ENCODE peak calls at places on chromosomes 6 and 20, in four cellular contexts. K is hippocampal formation; W is SK-N-DZ; L is CD4-positive, alpha-beta T cell. R is an unnamed sample.

GRCh38 chr6:147390909-147391536 is 117.5 kb upstream of the SAMD5 start:
- DNase-seq in K (peak), W (peak), L (no peak), R (peak)

GRCh38 chr6:150549007-150549406 is 50.7 kb upstream of the PLEKHG1 start:
- DNase-seq in K (no peak), W (no peak), L (no peak), R (no peak)

GRCh38 chr20:53825282-53825681 is 231.6 kb upstream of the ZNF217 start:
- DNase-seq in K (no peak), W (no peak), L (no peak), R (no peak)

GRCh38 chr6:142254513-142254912 is 47.3 kb upstream of the ADGRG6 start:
- DNase-seq in K (no peak), W (no peak), L (no peak), R (no peak)

GRCh38 chr6:148997863-148998262 is 251.0 kb downstream of the UST start:
- DNase-seq in K (no peak), W (no peak), L (no peak), R (no peak)

GRCh38 chr6:90406142-90406794 is 109.6 kb upstream of the BACH2 start:
- DNase-seq in K (no peak), W (no peak), L (no peak), R (peak)

GRCh38 chr6:11177271-11177670 is 55.2 kb downstream of the NEDD9 start:
- DNase-seq in K (no peak), W (no peak), L (no peak), R (no peak)

GRCh38 chr6:46998436-46999017 is 43.6 kb downstream of the ADGRF1 start:
- DNase-seq in K (no peak), W (no peak), L (no peak), R (no peak)

GRCh38 chr6:47096233-47096887 is 54.2 kb upstream of the ADGRF1 start:
- DNase-seq in K (no peak), W (no peak), L (no peak), R (no peak)

GRCh38 chr20:12721636-12722035 is 287.1 kb upstream of the SPTLC3 start:
- DNase-seq in K (no peak), W (no peak), L (no peak), R (no peak)

GRCh38 chr6:113055086-113055485 is 708.0 kb downstream of the RFPL4B start:
- DNase-seq in K (no peak), W (no peak), L (no peak), R (no peak)